ENCODE peak calls at places on chromosomes 11 and 22, in four cellular contexts. G is SK-N-SH, U is HT1080, A is NCI-H774. D is an unnamed sample.

GRCh38 chr11:66251811-66252210 is 16.6 kb upstream of the RAB1B start:
- DNase-seq in U (no peak), G (no peak), A (no peak), D (no peak)

GRCh38 chr11:68677432-68677831 is 6.9 kb upstream of the GAL start:
- DNase-seq in A (no peak), U (peak), G (peak), D (peak)

GRCh38 chr11:76148207-76148606 is 58.1 kb downstream of the WNT11 start:
- DNase-seq in A (no peak), G (no peak), U (no peak), D (no peak)

GRCh38 chr11:128624269-128625170 is 37.2 kb upstream of the ETS1 start:
- DNase-seq in G (no peak), U (no peak), A (no peak), D (no peak)

GRCh38 chr11:17272823-17273222 is 3.7 kb upstream of the NUCB2 start:
- DNase-seq in G (no peak), A (no peak), U (no peak), D (no peak)

GRCh38 chr11:27934830-27935145 is 173.2 kb downstream of the KIF18A start:
- DNase-seq in A (no peak), G (peak), U (peak), D (peak)

GRCh38 chr11:65899356-65900124 is 648 bp downstream of the FOSL1 start:
- DNase-seq in G (peak), U (peak), A (no peak), D (peak)

GRCh38 chr22:46657655-46657953 is 37.4 kb downstream of the GRAMD4 start:
- DNase-seq in G (no peak), U (no peak), A (no peak), D (no peak)

GRCh38 chr11:126888126-126888712 is 112.4 kb downstream of the KIRREL3 start:
- DNase-seq in G (no peak), A (no peak), U (no peak), D (no peak)

GRCh38 chr11:133500936-133501335 is 31.4 kb downstream of the OPCML start:
- DNase-seq in A (no peak), U (no peak), G (no peak), D (no peak)

GRCh38 chr22:29310863-29311339 is 4.5 kb downstream of the GAS2L1 start:
- DNase-seq in U (peak), G (peak), A (no peak), D (peak)

GRCh38 chr11:327581-327923 is 6.9 kb upstream of the IFITM3 start:
- DNase-seq in U (no peak), A (no peak), G (no peak), D (no peak)

GRCh38 chr11:64566042-64566914 is 24.7 kb upstream of the SLC22A12 start:
- DNase-seq in A (peak), U (peak), G (peak), D (peak)

GRCh38 chr11:94786264-94787126 is 18.3 kb downstream of the AMOTL1 start:
- DNase-seq in U (no peak), A (peak), G (peak), D (peak)

GRCh38 chr11:33773399-33774355 is 643 bp downstream of the FBXO3 start:
- DNase-seq in A (no peak), G (peak), U (peak), D (peak)

GRCh38 chr11:17171916-17172315 is 35.9 kb downstream of the PIK3C2A start:
- DNase-seq in A (no peak), U (no peak), G (no peak), D (no peak)

GRCh38 chr11:28757725-28758515 is 649.7 kb downstream of the METTL15 start:
- DNase-seq in U (peak), A (no peak), G (no peak), D (peak)

GRCh38 chr11:46380340-46381045 is 976 bp upstream of the MDK start:
- DNase-seq in G (peak), U (no peak), A (peak), D (peak)

GRCh38 chr11:2523821-2524391 is 79.1 kb downstream of the KCNQ1 start:
- DNase-seq in U (no peak), A (no peak), G (peak), D (no peak)

GRCh38 chr11:2890466-2891241 is 5.1 kb upstream of the CDKN1C start:
- DNase-seq in G (no peak), A (peak), U (no peak), D (peak)

GRCh38 chr22:27880778-27881394 is 38.2 kb downstream of the PITPNB start:
- DNase-seq in G (peak), A (no peak), U (peak), D (peak)

GRCh38 chr11:130313383-130314183 is 1.1 kb downstream of the ZBTB44 start:
- DNase-seq in A (no peak), G (no peak), U (peak), D (no peak)

GRCh38 chr22:37462983-37463382 is 23.2 kb downstream of the MFNG start:
- DNase-seq in G (no peak), A (no peak), U (no peak), D (peak)

GRCh38 chr22:41286639-41287091 is 678 bp upstream of the RANGAP1 start:
- DNase-seq in A (no peak), U (no peak), G (peak), D (peak)

GRCh38 chr11:119615003-119615878 is 113.8 kb downstream of the NECTIN1 start:
- DNase-seq in G (no peak), U (peak), A (no peak), D (peak)

GRCh38 chr11:63884191-63884590 is 32.8 kb downstream of the RCOR2 start:
- DNase-seq in A (no peak), U (no peak), G (no peak), D (no peak)

GRCh38 chr11:126341760-126342161 is 13.7 kb upstream of the ST3GAL4 start:
- DNase-seq in G (no peak), U (peak), A (no peak), D (no peak)

GRCh38 chr22:17781319-17782031 is 7.2 kb upstream of the BID start:
- DNase-seq in U (peak), A (no peak), G (peak), D (peak)

GRCh38 chr11:132187814-132188213 is 817.4 kb downstream of the NTM start:
- DNase-seq in A (no peak), U (no peak), G (no peak), D (no peak)

GRCh38 chr11:39255648-39256047 is 2203.8 kb downstream of the LRRC4C start:
- DNase-seq in U (no peak), A (no peak), G (no peak), D (no peak)

GRCh38 chr11:110463153-110463552 is 33.4 kb downstream of the FDX1 start:
- DNase-seq in U (peak), A (peak), G (peak), D (peak)

GRCh38 chr11:66438009-66438503 is 592 bp downstream of the MRPL11 start:
- DNase-seq in U (no peak), A (no peak), G (no peak), D (no peak)

GRCh38 chr11:9092846-9093778 is 1.7 kb upstream of the SCUBE2 start:
- DNase-seq in G (peak), A (no peak), U (no peak), D (no peak)

D was measured in ACHN.